ENCODE peak calls at places on chromosomes 12 and 14, in seven cellular contexts. One of them, this sample, is unnamed.

GRCh38 chr14:63777024-63777423 is 49.2 kb upstream of the SGPP1 start:
- DNase-seq in esophagus squamous epithelium: no peak
- DNase-seq in testis: no peak
- DNase-seq in thyroid gland: no peak
- DNase-seq in breast epithelium: no peak
- DNase-seq in A549: peak
- DNase-seq in HCT116: peak
- DNase-seq in this sample: no peak

GRCh38 chr14:68665116-68665515 is 127.8 kb downstream of the ZFP36L1 start:
- DNase-seq in esophagus squamous epithelium: no peak
- DNase-seq in testis: no peak
- DNase-seq in thyroid gland: no peak
- DNase-seq in breast epithelium: no peak
- DNase-seq in A549: no peak
- DNase-seq in HCT116: no peak
- DNase-seq in this sample: no peak

GRCh38 chr14:89576960-89577359 is 159.9 kb upstream of the FOXN3 start:
- DNase-seq in esophagus squamous epithelium: no peak
- DNase-seq in testis: no peak
- DNase-seq in thyroid gland: no peak
- DNase-seq in breast epithelium: no peak
- DNase-seq in A549: no peak
- DNase-seq in HCT116: no peak
- DNase-seq in this sample: no peak

GRCh38 chr14:68603682-68604360 is 189.0 kb downstream of the ZFP36L1 start:
- DNase-seq in esophagus squamous epithelium: no peak
- DNase-seq in testis: no peak
- DNase-seq in thyroid gland: no peak
- DNase-seq in breast epithelium: no peak
- DNase-seq in A549: no peak
- DNase-seq in HCT116: no peak
- DNase-seq in this sample: no peak

GRCh38 chr12:84174115-84174514 is 738.5 kb downstream of the SLC6A15 start:
- DNase-seq in esophagus squamous epithelium: no peak
- DNase-seq in testis: no peak
- DNase-seq in thyroid gland: no peak
- DNase-seq in breast epithelium: no peak
- DNase-seq in A549: no peak
- DNase-seq in HCT116: no peak
- DNase-seq in this sample: no peak

GRCh38 chr12:115380509-115381120 is 696.6 kb upstream of the TBX3 start:
- DNase-seq in esophagus squamous epithelium: no peak
- DNase-seq in testis: no peak
- DNase-seq in thyroid gland: no peak
- DNase-seq in breast epithelium: no peak
- DNase-seq in A549: no peak
- DNase-seq in HCT116: no peak
- DNase-seq in this sample: no peak

GRCh38 chr12:60035835-60036234 is 440.0 kb downstream of the SLC16A7 start:
- DNase-seq in esophagus squamous epithelium: no peak
- DNase-seq in testis: no peak
- DNase-seq in thyroid gland: no peak
- DNase-seq in breast epithelium: no peak
- DNase-seq in A549: no peak
- DNase-seq in HCT116: no peak
- DNase-seq in this sample: no peak

GRCh38 chr12:52164624-52165023 is 27.2 kb downstream of the KRT80 start:
- DNase-seq in esophagus squamous epithelium: no peak
- DNase-seq in testis: no peak
- DNase-seq in thyroid gland: no peak
- DNase-seq in breast epithelium: no peak
- DNase-seq in A549: peak
- DNase-seq in HCT116: peak
- DNase-seq in this sample: no peak

GRCh38 chr12:105706321-105706972 is 376.0 kb downstream of the C12orf75 start:
- DNase-seq in esophagus squamous epithelium: no peak
- DNase-seq in testis: no peak
- DNase-seq in thyroid gland: no peak
- DNase-seq in breast epithelium: no peak
- DNase-seq in A549: no peak
- DNase-seq in HCT116: no peak
- DNase-seq in this sample: no peak

GRCh38 chr12:105369014-105369413 is 38.5 kb downstream of the C12orf75 start:
- DNase-seq in esophagus squamous epithelium: no peak
- DNase-seq in testis: no peak
- DNase-seq in thyroid gland: no peak
- DNase-seq in breast epithelium: no peak
- DNase-seq in A549: no peak
- DNase-seq in HCT116: no peak
- DNase-seq in this sample: no peak

GRCh38 chr12:21111733-21112132 is 19.3 kb upstream of the SLCO1B1 start:
- DNase-seq in esophagus squamous epithelium: no peak
- DNase-seq in testis: no peak
- DNase-seq in thyroid gland: no peak
- DNase-seq in breast epithelium: no peak
- DNase-seq in A549: no peak
- DNase-seq in HCT116: no peak
- DNase-seq in this sample: no peak

GRCh38 chr12:71124833-71125460 is 32.9 kb downstream of the TSPAN8 start:
- DNase-seq in esophagus squamous epithelium: no peak
- DNase-seq in testis: no peak
- DNase-seq in thyroid gland: no peak
- DNase-seq in breast epithelium: no peak
- DNase-seq in A549: no peak
- DNase-seq in HCT116: no peak
- DNase-seq in this sample: no peak

GRCh38 chr14:69260979-69261605 is 1.1 kb downstream of the GALNT16 start:
- DNase-seq in esophagus squamous epithelium: no peak
- DNase-seq in testis: peak
- DNase-seq in thyroid gland: peak
- DNase-seq in breast epithelium: no peak
- DNase-seq in A549: peak
- DNase-seq in HCT116: no peak
- DNase-seq in this sample: peak

DNA sequence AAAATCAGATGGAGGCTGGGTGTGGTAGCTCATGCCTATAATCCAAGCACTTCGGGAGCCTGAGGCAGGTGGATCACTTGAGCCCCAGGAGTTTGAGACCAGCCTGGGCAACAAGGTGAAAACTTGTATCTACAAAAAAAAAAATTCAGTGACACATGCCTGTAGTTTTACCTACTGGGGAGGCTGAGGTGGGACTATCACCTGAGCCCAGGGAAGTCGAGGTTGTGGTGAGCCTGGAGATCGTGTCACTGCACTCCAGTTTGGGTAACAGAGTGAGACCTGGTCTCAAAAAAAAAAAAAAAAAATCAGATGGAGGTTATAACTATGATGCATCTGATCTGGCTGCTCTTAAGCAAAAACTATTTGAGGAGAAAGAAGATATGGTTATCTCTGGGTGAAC is 26.6 kb upstream of the PPFIBP1 start:
- DNase-seq in esophagus squamous epithelium: no peak
- DNase-seq in testis: no peak
- DNase-seq in thyroid gland: no peak
- DNase-seq in breast epithelium: no peak
- DNase-seq in A549: no peak
- DNase-seq in HCT116: no peak
- DNase-seq in this sample: no peak
- TF ChIP-seq POLR2A in esophagus squamous epithelium: no peak
- TF ChIP-seq POLR2A in testis: no peak
- TF ChIP-seq POLR2A in thyroid gland: no peak
- TF ChIP-seq POLR2A in breast epithelium: no peak
- TF ChIP-seq POLR2A in A549: no peak
- TF ChIP-seq POLR2A in HCT116: no peak
- TF ChIP-seq POLR2A in this sample: no peak

DNA sequence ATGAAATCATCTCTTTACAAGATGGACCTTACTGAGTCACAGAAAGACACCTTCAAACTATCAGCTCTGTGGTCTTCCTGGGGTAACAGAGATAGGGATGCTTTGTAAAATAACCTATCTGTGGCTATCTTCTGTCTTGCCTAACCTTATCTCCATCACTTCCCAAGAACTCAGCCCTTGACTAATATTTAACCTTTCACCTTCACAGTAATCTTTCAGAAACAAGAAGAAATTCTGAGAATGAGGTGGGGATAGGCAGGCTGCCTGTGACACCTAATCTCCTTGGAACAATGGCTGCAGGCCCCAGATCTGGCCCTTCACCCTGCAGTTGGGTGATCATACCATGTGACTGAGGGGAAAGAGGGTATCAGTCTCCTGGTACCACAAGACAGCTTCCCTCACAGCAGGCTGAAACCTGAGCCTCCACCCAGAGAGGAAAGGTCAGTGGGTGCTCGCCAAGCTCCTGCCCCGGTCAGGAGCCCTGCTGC is 27.4 kb upstream of the CEBPE start:
- DNase-seq in esophagus squamous epithelium: no peak
- DNase-seq in testis: no peak
- DNase-seq in thyroid gland: no peak
- DNase-seq in breast epithelium: no peak
- DNase-seq in A549: no peak
- DNase-seq in HCT116: no peak
- DNase-seq in this sample: no peak
- H3K27ac ChIP-seq in esophagus squamous epithelium: peak
- H3K27ac ChIP-seq in testis: peak
- H3K27ac ChIP-seq in thyroid gland: peak
- H3K27ac ChIP-seq in breast epithelium: peak
- H3K27ac ChIP-seq in A549: peak
- H3K27ac ChIP-seq in HCT116: no peak
- H3K27ac ChIP-seq in this sample: no peak

GRCh38 chr12:49673446-49674317 is 33.5 kb downstream of the FMNL3 start:
- DNase-seq in esophagus squamous epithelium: peak
- DNase-seq in testis: peak
- DNase-seq in thyroid gland: peak
- DNase-seq in breast epithelium: peak
- DNase-seq in A549: no peak
- DNase-seq in HCT116: no peak
- DNase-seq in this sample: peak
- TF ChIP-seq POLR2A in esophagus squamous epithelium: peak
- TF ChIP-seq POLR2A in testis: peak
- TF ChIP-seq POLR2A in thyroid gland: no peak
- TF ChIP-seq POLR2A in breast epithelium: no peak
- TF ChIP-seq POLR2A in A549: no peak
- TF ChIP-seq POLR2A in HCT116: no peak
- TF ChIP-seq POLR2A in this sample: peak

DNA sequence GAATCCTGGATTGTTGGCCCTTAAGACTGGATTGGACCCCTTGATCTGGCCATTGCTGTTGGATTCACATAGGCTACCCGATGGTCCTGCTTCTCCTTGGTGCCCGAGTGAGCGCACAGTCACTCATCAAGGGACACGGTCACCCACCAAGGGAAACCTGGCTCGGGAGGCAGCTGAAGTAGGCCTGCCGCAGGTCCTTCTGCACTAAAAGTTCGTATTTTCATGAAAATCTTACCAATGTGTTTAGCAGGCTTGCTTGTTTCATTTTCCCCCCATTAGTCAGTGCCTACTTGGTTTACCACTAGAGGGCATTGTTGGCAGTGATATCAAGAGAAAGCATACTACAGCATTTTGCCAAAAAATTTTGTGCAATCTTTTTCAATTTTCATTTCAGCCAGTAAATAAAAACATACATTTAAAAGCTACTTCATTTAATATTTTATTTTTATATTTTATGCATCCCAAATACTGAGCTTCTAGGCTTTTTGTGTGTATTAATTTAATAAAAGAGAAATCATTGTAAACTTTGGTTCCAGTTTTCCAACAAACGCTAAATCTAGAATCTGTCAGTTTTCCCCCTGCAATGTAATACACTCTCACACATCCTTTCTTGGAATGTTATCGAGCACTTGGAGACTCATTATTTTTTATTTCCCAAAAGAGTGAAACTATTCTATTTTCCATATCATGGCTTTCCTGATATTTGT is 116.7 kb downstream of the LMNTD1 start:
- DNase-seq in esophagus squamous epithelium: no peak
- DNase-seq in testis: peak
- DNase-seq in thyroid gland: peak
- DNase-seq in breast epithelium: no peak
- DNase-seq in A549: peak
- DNase-seq in HCT116: peak
- DNase-seq in this sample: peak
- H3K27ac ChIP-seq in esophagus squamous epithelium: no peak
- H3K27ac ChIP-seq in testis: no peak
- H3K27ac ChIP-seq in thyroid gland: no peak
- H3K27ac ChIP-seq in breast epithelium: peak
- H3K27ac ChIP-seq in A549: peak
- H3K27ac ChIP-seq in HCT116: no peak
- H3K27ac ChIP-seq in this sample: no peak

DNA sequence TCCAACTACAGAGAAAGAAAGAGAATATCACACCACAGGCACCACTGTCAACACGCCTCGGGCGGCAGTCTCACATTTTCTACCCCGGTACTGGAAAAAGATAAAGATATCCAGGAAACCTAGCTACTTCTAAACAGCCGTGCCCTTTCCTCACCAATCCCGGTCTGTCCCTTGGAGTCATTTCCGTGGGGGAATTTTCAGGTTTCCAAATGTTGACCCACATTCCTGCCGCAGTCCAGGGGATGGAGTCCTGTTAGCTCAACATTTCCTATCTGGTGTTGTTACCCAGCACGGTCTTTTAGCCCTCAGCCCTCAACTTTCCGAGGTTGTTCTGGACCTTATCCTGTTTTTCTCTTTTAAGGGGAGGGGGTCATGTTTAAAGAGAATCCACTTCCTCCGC is 4.7 kb downstream of the SSH1 start:
- DNase-seq in esophagus squamous epithelium: no peak
- DNase-seq in testis: no peak
- DNase-seq in thyroid gland: peak
- DNase-seq in breast epithelium: no peak
- DNase-seq in A549: peak
- DNase-seq in HCT116: no peak
- DNase-seq in this sample: no peak
- TF ChIP-seq POLR2A in esophagus squamous epithelium: no peak
- TF ChIP-seq POLR2A in testis: no peak
- TF ChIP-seq POLR2A in thyroid gland: no peak
- TF ChIP-seq POLR2A in breast epithelium: no peak
- TF ChIP-seq POLR2A in A549: no peak
- TF ChIP-seq POLR2A in HCT116: no peak
- TF ChIP-seq POLR2A in this sample: no peak

This sample was measured in body of pancreas.